ENCODE peak calls at places on chromosomes 7 and 10, in five cellular contexts. M, A, U, R and L are unnamed samples.

GRCh38 chr10:7102557-7103349 is 308.1 kb downstream of the SFMBT2 start:
- DNase-seq in U (no peak), A (no peak), R (no peak), M (no peak), L (no peak)

GRCh38 chr7:8384901-8385300 is 48.5 kb upstream of the NXPH1 start:
- DNase-seq in M (no peak), U (no peak), R (no peak), A (no peak), L (no peak)

GRCh38 chr10:11578802-11579255 is 32.6 kb downstream of the USP6NL start:
- DNase-seq in R (no peak), U (no peak), M (no peak), A (no peak), L (no peak)

GRCh38 chr7:1596181-1597043 is 26.6 kb upstream of the PSMG3 start:
- DNase-seq in U (no peak), M (no peak), A (no peak), R (no peak), L (no peak)

GRCh38 chr7:134886353-134887057 is 99.8 kb upstream of the AGBL3 start:
- DNase-seq in R (no peak), U (no peak), A (no peak), M (peak), L (no peak)

GRCh38 chr10:79264942-79265341 is 82.3 kb upstream of the PPIF start:
- DNase-seq in M (no peak), U (no peak), A (no peak), R (no peak), L (no peak)

GRCh38 chr10:29084908-29085307 is 204.0 kb upstream of the LYZL1 start:
- DNase-seq in U (no peak), M (no peak), A (no peak), R (no peak), L (no peak)

GRCh38 chr10:131960631-131961046 is 21.1 kb downstream of the BNIP3 start:
- DNase-seq in R (no peak), U (no peak), M (no peak), A (no peak), L (no peak)

GRCh38 chr10:78333362-78334143 is 299.9 kb downstream of the RPS24 start:
- DNase-seq in U (peak), M (no peak), R (no peak), A (no peak), L (no peak)

GRCh38 chr10:19592276-19592675 is 224.0 kb upstream of the PLXDC2 start:
- DNase-seq in R (no peak), A (no peak), U (no peak), M (no peak), L (no peak)

GRCh38 chr7:138066954-138067394 is 9.3 kb upstream of the AKR1D1 start:
- DNase-seq in A (no peak), U (no peak), R (no peak), M (no peak), L (no peak)

GRCh38 chr7:133355325-133355708 is 102.4 kb downstream of the EXOC4 start:
- DNase-seq in R (peak), A (no peak), U (no peak), M (no peak), L (no peak)

GRCh38 chr10:118259288-118259906 is 82.7 kb downstream of the FAM204A start:
- DNase-seq in M (peak), U (peak), R (peak), A (peak), L (peak)

GRCh38 chr7:117724898-117725297 is 148.3 kb downstream of the CTTNBP2 start:
- DNase-seq in M (no peak), U (no peak), A (no peak), R (no peak), L (no peak)

GRCh38 chr10:12432402-12433189 is 83.2 kb downstream of the CAMK1D start:
- DNase-seq in U (no peak), M (no peak), A (no peak), R (no peak), L (no peak)

GRCh38 chr7:95421847-95422444 is 12.9 kb downstream of the PON2 start:
- DNase-seq in A (no peak), U (no peak), R (no peak), M (no peak), L (no peak)

GRCh38 chr10:19488592-19489280 is 327.5 kb upstream of the PLXDC2 start:
- DNase-seq in U (peak), A (peak), R (peak), M (no peak), L (peak)

GRCh38 chr7:7861211-7861633 is 107.4 kb upstream of the GLCCI1 start:
- DNase-seq in U (no peak), M (peak), A (no peak), R (no peak), L (no peak)

GRCh38 chr10:122301055-122301810 is 30.1 kb downstream of the BTBD16 start:
- DNase-seq in U (no peak), R (peak), M (peak), A (no peak), L (peak)

GRCh38 chr7:4166340-4166739 is 515.8 kb upstream of the FOXK1 start:
- DNase-seq in A (no peak), M (no peak), U (no peak), R (no peak), L (no peak)

GRCh38 chr10:113433711-113434110 is 119.1 kb upstream of the HABP2 start:
- DNase-seq in A (no peak), R (no peak), U (no peak), M (no peak), L (no peak)

GRCh38 chr10:50561266-50561665 is 62.5 kb downstream of the SGMS1 start:
- DNase-seq in M (peak), R (no peak), U (no peak), A (no peak), L (no peak)

GRCh38 chr10:118333871-118334270 is 8.3 kb downstream of the FAM204A start:
- DNase-seq in R (no peak), A (no peak), U (no peak), M (no peak), L (no peak)

GRCh38 chr7:16982640-16983103 is 100.9 kb upstream of the AGR3 start:
- DNase-seq in A (peak), U (no peak), M (peak), R (peak), L (peak)

GRCh38 chr7:40199076-40199802 is 64.4 kb downstream of the SUGCT start:
- DNase-seq in R (no peak), U (no peak), A (no peak), M (peak), L (no peak)

GRCh38 chr7:33392143-33392542 is 262.8 kb downstream of the BBS9 start:
- DNase-seq in R (no peak), A (no peak), M (no peak), U (no peak), L (peak)